ENCODE peak calls at places on chromosome 12, in ten cellular contexts. One of them, this sample, is unnamed.

GRCh38 chr12:110183386-110183785 is 59.2 kb downstream of the IFT81 start:
- DNase-seq in cardiac fibroblast: no peak
- DNase-seq in NCI-H2107: no peak
- DNase-seq in activated CD8-positive, alpha-beta T cell treated with anti-CD3 and anti-CD28 coated beads, Interleukin-2, amount 10 ng/mL, durations not matched to agents 7 days and 5 days: no peak
- DNase-seq in activated T-helper 1 cell treated with anti-CD3 and anti-CD28 coated beads, Interleukin-2, amount 50 U/mL, for 16 hours: no peak
- DNase-seq in central memory CD8-positive, alpha-beta T cell: no peak
- DNase-seq in HFFc6: no peak
- DNase-seq in stromal cell of bone marrow: no peak
- DNase-seq in globus pallidus: peak; percentile 89
- DNase-seq in Kasumi-1: no peak
- DNase-seq in this sample: no peak

GRCh38 chr12:7907009-7907408 is 29.0 kb downstream of the SLC2A3 start:
- DNase-seq in cardiac fibroblast: peak; percentile 44
- DNase-seq in NCI-H2107: no peak
- DNase-seq in activated CD8-positive, alpha-beta T cell treated with anti-CD3 and anti-CD28 coated beads, Interleukin-2, amount 10 ng/mL, durations not matched to agents 7 days and 5 days: peak; percentile 52
- DNase-seq in activated T-helper 1 cell treated with anti-CD3 and anti-CD28 coated beads, Interleukin-2, amount 50 U/mL, for 16 hours: no peak
- DNase-seq in central memory CD8-positive, alpha-beta T cell: no peak
- DNase-seq in HFFc6: no peak
- DNase-seq in stromal cell of bone marrow: peak; percentile 36
- DNase-seq in globus pallidus: no peak
- DNase-seq in Kasumi-1: no peak
- DNase-seq in this sample: no peak

GRCh38 chr12:3727877-3728632 is 24.9 kb downstream of the CRACR2A start:
- DNase-seq in cardiac fibroblast: peak; percentile 63
- DNase-seq in NCI-H2107: peak; percentile 78
- DNase-seq in activated CD8-positive, alpha-beta T cell treated with anti-CD3 and anti-CD28 coated beads, Interleukin-2, amount 10 ng/mL, durations not matched to agents 7 days and 5 days: peak; percentile 67
- DNase-seq in activated T-helper 1 cell treated with anti-CD3 and anti-CD28 coated beads, Interleukin-2, amount 50 U/mL, for 16 hours: no peak
- DNase-seq in central memory CD8-positive, alpha-beta T cell: peak; percentile 56
- DNase-seq in HFFc6: no peak
- DNase-seq in stromal cell of bone marrow: peak; percentile 58
- DNase-seq in globus pallidus: no peak
- DNase-seq in Kasumi-1: peak; percentile 18
- DNase-seq in this sample: peak; percentile 65

GRCh38 chr12:11621797-11622423 is 27.6 kb upstream of the ETV6 start:
- DNase-seq in cardiac fibroblast: peak; percentile 21
- DNase-seq in NCI-H2107: no peak
- DNase-seq in activated CD8-positive, alpha-beta T cell treated with anti-CD3 and anti-CD28 coated beads, Interleukin-2, amount 10 ng/mL, durations not matched to agents 7 days and 5 days: peak; percentile 24
- DNase-seq in activated T-helper 1 cell treated with anti-CD3 and anti-CD28 coated beads, Interleukin-2, amount 50 U/mL, for 16 hours: no peak
- DNase-seq in central memory CD8-positive, alpha-beta T cell: no peak
- DNase-seq in HFFc6: no peak
- DNase-seq in stromal cell of bone marrow: no peak
- DNase-seq in globus pallidus: peak; percentile 26
- DNase-seq in Kasumi-1: no peak
- DNase-seq in this sample: peak; percentile 29

GRCh38 chr12:47834199-47835016 is 14.7 kb upstream of the HDAC7 start:
- DNase-seq in cardiac fibroblast: peak; percentile 26
- DNase-seq in NCI-H2107: no peak
- DNase-seq in activated CD8-positive, alpha-beta T cell treated with anti-CD3 and anti-CD28 coated beads, Interleukin-2, amount 10 ng/mL, durations not matched to agents 7 days and 5 days: no peak
- DNase-seq in activated T-helper 1 cell treated with anti-CD3 and anti-CD28 coated beads, Interleukin-2, amount 50 U/mL, for 16 hours: no peak
- DNase-seq in central memory CD8-positive, alpha-beta T cell: no peak
- DNase-seq in HFFc6: no peak
- DNase-seq in stromal cell of bone marrow: no peak
- DNase-seq in globus pallidus: no peak
- DNase-seq in Kasumi-1: no peak
- DNase-seq in this sample: no peak

GRCh38 chr12:24554612-24555300 is 394.1 kb downstream of the BCAT1 start:
- DNase-seq in cardiac fibroblast: no peak
- DNase-seq in NCI-H2107: peak; percentile 31
- DNase-seq in activated CD8-positive, alpha-beta T cell treated with anti-CD3 and anti-CD28 coated beads, Interleukin-2, amount 10 ng/mL, durations not matched to agents 7 days and 5 days: no peak
- DNase-seq in activated T-helper 1 cell treated with anti-CD3 and anti-CD28 coated beads, Interleukin-2, amount 50 U/mL, for 16 hours: no peak
- DNase-seq in central memory CD8-positive, alpha-beta T cell: no peak
- DNase-seq in HFFc6: no peak
- DNase-seq in stromal cell of bone marrow: no peak
- DNase-seq in globus pallidus: peak; percentile 26
- DNase-seq in Kasumi-1: no peak
- DNase-seq in this sample: no peak

GRCh38 chr12:2795291-2796186 is 769 bp downstream of the FKBP4 start:
- DNase-seq in cardiac fibroblast: peak; percentile 67
- DNase-seq in NCI-H2107: peak; percentile 41
- DNase-seq in activated CD8-positive, alpha-beta T cell treated with anti-CD3 and anti-CD28 coated beads, Interleukin-2, amount 10 ng/mL, durations not matched to agents 7 days and 5 days: peak; percentile 76
- DNase-seq in activated T-helper 1 cell treated with anti-CD3 and anti-CD28 coated beads, Interleukin-2, amount 50 U/mL, for 16 hours: peak; percentile 48
- DNase-seq in central memory CD8-positive, alpha-beta T cell: peak; percentile 40
- DNase-seq in HFFc6: peak; percentile 14
- DNase-seq in stromal cell of bone marrow: peak; percentile 50
- DNase-seq in globus pallidus: peak; percentile 88
- DNase-seq in Kasumi-1: no peak
- DNase-seq in this sample: peak; percentile 71

GRCh38 chr12:122527478-122527944 is 462 bp downstream of the KNTC1 start:
- DNase-seq in cardiac fibroblast: peak; percentile 19
- DNase-seq in NCI-H2107: no peak
- DNase-seq in activated CD8-positive, alpha-beta T cell treated with anti-CD3 and anti-CD28 coated beads, Interleukin-2, amount 10 ng/mL, durations not matched to agents 7 days and 5 days: peak; percentile 54
- DNase-seq in activated T-helper 1 cell treated with anti-CD3 and anti-CD28 coated beads, Interleukin-2, amount 50 U/mL, for 16 hours: no peak
- DNase-seq in central memory CD8-positive, alpha-beta T cell: no peak
- DNase-seq in HFFc6: no peak
- DNase-seq in stromal cell of bone marrow: no peak
- DNase-seq in globus pallidus: no peak
- DNase-seq in Kasumi-1: peak; percentile 63
- DNase-seq in this sample: peak; percentile 24

GRCh38 chr12:69423037-69423905 is 46.9 kb upstream of the FRS2 start:
- DNase-seq in cardiac fibroblast: peak; percentile 5
- DNase-seq in NCI-H2107: no peak
- DNase-seq in activated CD8-positive, alpha-beta T cell treated with anti-CD3 and anti-CD28 coated beads, Interleukin-2, amount 10 ng/mL, durations not matched to agents 7 days and 5 days: no peak
- DNase-seq in activated T-helper 1 cell treated with anti-CD3 and anti-CD28 coated beads, Interleukin-2, amount 50 U/mL, for 16 hours: no peak
- DNase-seq in central memory CD8-positive, alpha-beta T cell: no peak
- DNase-seq in HFFc6: no peak
- DNase-seq in stromal cell of bone marrow: no peak
- DNase-seq in globus pallidus: no peak
- DNase-seq in Kasumi-1: no peak
- DNase-seq in this sample: no peak

GRCh38 chr12:111056618-111057521 is 136.5 kb upstream of the MYL2 start:
- DNase-seq in cardiac fibroblast: no peak
- DNase-seq in NCI-H2107: no peak
- DNase-seq in activated CD8-positive, alpha-beta T cell treated with anti-CD3 and anti-CD28 coated beads, Interleukin-2, amount 10 ng/mL, durations not matched to agents 7 days and 5 days: peak; percentile 86
- DNase-seq in activated T-helper 1 cell treated with anti-CD3 and anti-CD28 coated beads, Interleukin-2, amount 50 U/mL, for 16 hours: peak; percentile 36
- DNase-seq in central memory CD8-positive, alpha-beta T cell: peak; percentile 62
- DNase-seq in HFFc6: no peak
- DNase-seq in stromal cell of bone marrow: no peak
- DNase-seq in globus pallidus: no peak
- DNase-seq in Kasumi-1: peak; percentile 99
- DNase-seq in this sample: peak; percentile 70

GRCh38 chr12:9605490-9605889 is 2.2 kb downstream of the KLRB1 start:
- DNase-seq in cardiac fibroblast: no peak
- DNase-seq in NCI-H2107: no peak
- DNase-seq in activated CD8-positive, alpha-beta T cell treated with anti-CD3 and anti-CD28 coated beads, Interleukin-2, amount 10 ng/mL, durations not matched to agents 7 days and 5 days: no peak
- DNase-seq in activated T-helper 1 cell treated with anti-CD3 and anti-CD28 coated beads, Interleukin-2, amount 50 U/mL, for 16 hours: no peak
- DNase-seq in central memory CD8-positive, alpha-beta T cell: no peak
- DNase-seq in HFFc6: no peak
- DNase-seq in stromal cell of bone marrow: no peak
- DNase-seq in globus pallidus: no peak
- DNase-seq in Kasumi-1: no peak
- DNase-seq in this sample: no peak

GRCh38 chr12:10672231-10672868 is 1.5 kb downstream of the STYK1 start:
- DNase-seq in cardiac fibroblast: no peak
- DNase-seq in NCI-H2107: no peak
- DNase-seq in activated CD8-positive, alpha-beta T cell treated with anti-CD3 and anti-CD28 coated beads, Interleukin-2, amount 10 ng/mL, durations not matched to agents 7 days and 5 days: peak; percentile 63
- DNase-seq in activated T-helper 1 cell treated with anti-CD3 and anti-CD28 coated beads, Interleukin-2, amount 50 U/mL, for 16 hours: no peak
- DNase-seq in central memory CD8-positive, alpha-beta T cell: peak; percentile 56
- DNase-seq in HFFc6: no peak
- DNase-seq in stromal cell of bone marrow: no peak
- DNase-seq in globus pallidus: no peak
- DNase-seq in Kasumi-1: no peak
- DNase-seq in this sample: no peak

GRCh38 chr12:19388131-19388549 is 51.2 kb upstream of the AEBP2 start:
- DNase-seq in cardiac fibroblast: peak; percentile 54
- DNase-seq in NCI-H2107: no peak
- DNase-seq in activated CD8-positive, alpha-beta T cell treated with anti-CD3 and anti-CD28 coated beads, Interleukin-2, amount 10 ng/mL, durations not matched to agents 7 days and 5 days: no peak
- DNase-seq in activated T-helper 1 cell treated with anti-CD3 and anti-CD28 coated beads, Interleukin-2, amount 50 U/mL, for 16 hours: no peak
- DNase-seq in central memory CD8-positive, alpha-beta T cell: no peak
- DNase-seq in HFFc6: no peak
- DNase-seq in stromal cell of bone marrow: no peak
- DNase-seq in globus pallidus: no peak
- DNase-seq in Kasumi-1: no peak
- DNase-seq in this sample: no peak

GRCh38 chr12:82896979-82897378 is 210.3 kb downstream of the TMTC2 start:
- DNase-seq in cardiac fibroblast: peak; percentile 25
- DNase-seq in NCI-H2107: no peak
- DNase-seq in activated CD8-positive, alpha-beta T cell treated with anti-CD3 and anti-CD28 coated beads, Interleukin-2, amount 10 ng/mL, durations not matched to agents 7 days and 5 days: no peak
- DNase-seq in activated T-helper 1 cell treated with anti-CD3 and anti-CD28 coated beads, Interleukin-2, amount 50 U/mL, for 16 hours: no peak
- DNase-seq in central memory CD8-positive, alpha-beta T cell: no peak
- DNase-seq in HFFc6: no peak
- DNase-seq in stromal cell of bone marrow: no peak
- DNase-seq in globus pallidus: no peak
- DNase-seq in Kasumi-1: no peak
- DNase-seq in this sample: no peak

GRCh38 chr12:31267966-31268365 is 58.0 kb downstream of the SINHCAF start:
- DNase-seq in cardiac fibroblast: peak; percentile 17
- DNase-seq in NCI-H2107: no peak
- DNase-seq in activated CD8-positive, alpha-beta T cell treated with anti-CD3 and anti-CD28 coated beads, Interleukin-2, amount 10 ng/mL, durations not matched to agents 7 days and 5 days: no peak
- DNase-seq in activated T-helper 1 cell treated with anti-CD3 and anti-CD28 coated beads, Interleukin-2, amount 50 U/mL, for 16 hours: no peak
- DNase-seq in central memory CD8-positive, alpha-beta T cell: no peak
- DNase-seq in HFFc6: no peak
- DNase-seq in stromal cell of bone marrow: no peak
- DNase-seq in globus pallidus: no peak
- DNase-seq in Kasumi-1: no peak
- DNase-seq in this sample: no peak

GRCh38 chr12:27343255-27344000 is 10.8 kb downstream of the BMAL2 start:
- DNase-seq in cardiac fibroblast: peak; percentile 81
- DNase-seq in NCI-H2107: no peak
- DNase-seq in activated CD8-positive, alpha-beta T cell treated with anti-CD3 and anti-CD28 coated beads, Interleukin-2, amount 10 ng/mL, durations not matched to agents 7 days and 5 days: no peak
- DNase-seq in activated T-helper 1 cell treated with anti-CD3 and anti-CD28 coated beads, Interleukin-2, amount 50 U/mL, for 16 hours: no peak
- DNase-seq in central memory CD8-positive, alpha-beta T cell: no peak
- DNase-seq in HFFc6: peak; percentile 94
- DNase-seq in stromal cell of bone marrow: peak; percentile 82
- DNase-seq in globus pallidus: no peak
- DNase-seq in Kasumi-1: no peak
- DNase-seq in this sample: no peak

GRCh38 chr12:122982963-122983788 is 2.7 kb downstream of the ARL6IP4 start:
- DNase-seq in cardiac fibroblast: no peak
- DNase-seq in NCI-H2107: no peak
- DNase-seq in activated CD8-positive, alpha-beta T cell treated with anti-CD3 and anti-CD28 coated beads, Interleukin-2, amount 10 ng/mL, durations not matched to agents 7 days and 5 days: no peak
- DNase-seq in activated T-helper 1 cell treated with anti-CD3 and anti-CD28 coated beads, Interleukin-2, amount 50 U/mL, for 16 hours: no peak
- DNase-seq in central memory CD8-positive, alpha-beta T cell: no peak
- DNase-seq in HFFc6: no peak
- DNase-seq in stromal cell of bone marrow: no peak
- DNase-seq in globus pallidus: no peak
- DNase-seq in Kasumi-1: no peak
- DNase-seq in this sample: no peak

GRCh38 chr12:39235990-39236767 is 206.7 kb downstream of the KIF21A start:
- DNase-seq in cardiac fibroblast: peak; percentile 12
- DNase-seq in NCI-H2107: no peak
- DNase-seq in activated CD8-positive, alpha-beta T cell treated with anti-CD3 and anti-CD28 coated beads, Interleukin-2, amount 10 ng/mL, durations not matched to agents 7 days and 5 days: no peak
- DNase-seq in activated T-helper 1 cell treated with anti-CD3 and anti-CD28 coated beads, Interleukin-2, amount 50 U/mL, for 16 hours: no peak
- DNase-seq in central memory CD8-positive, alpha-beta T cell: no peak
- DNase-seq in HFFc6: no peak
- DNase-seq in stromal cell of bone marrow: no peak
- DNase-seq in globus pallidus: no peak
- DNase-seq in Kasumi-1: peak; percentile 4
- DNase-seq in this sample: no peak